ENCODE peak calls at places on chromosomes 12 and 14, in four cellular contexts. E is lower lobe of right lung; U is CD8-positive, alpha-beta memory T cell; Q is effector memory CD4-positive, alpha-beta T cell. M is an unnamed sample.

GRCh38 chr14:33542338-33543290 is 408.3 kb downstream of the EGLN3 start:
- DNase-seq in E (no peak), U (no peak), Q (no peak), M (no peak)

GRCh38 chr14:54253195-54253947 is 143.4 kb upstream of the CDKN3 start:
- DNase-seq in E (no peak), U (no peak), Q (no peak), M (no peak)

GRCh38 chr14:55074662-55075061 is 23.2 kb downstream of the MAPK1IP1L start:
- DNase-seq in E (no peak), U (no peak), Q (no peak), M (peak)

GRCh38 chr14:104427126-104427851 is 152.3 kb upstream of the C14orf180 start:
- DNase-seq in E (peak), U (no peak), Q (no peak), M (no peak)

GRCh38 chr12:52249041-52249461 is 16.0 kb downstream of the KRT7 start:
- DNase-seq in E (peak), U (no peak), Q (no peak), M (no peak)

GRCh38 chr14:28754209-28754985 is 12.2 kb upstream of the FOXG1 start:
- DNase-seq in E (no peak), U (no peak), Q (no peak), M (no peak)

GRCh38 chr14:54981698-54982097 is 45.2 kb downstream of the WDHD1 start:
- DNase-seq in E (no peak), U (no peak), Q (no peak), M (no peak)

GRCh38 chr12:25434493-25434892 is 118.6 kb downstream of the LMNTD1 start:
- DNase-seq in E (no peak), U (no peak), Q (no peak), M (no peak)

GRCh38 chr14:54794796-54795195 is 107.8 kb downstream of the GCH1 start:
- DNase-seq in E (no peak), U (no peak), Q (no peak), M (no peak)

GRCh38 chr12:92769124-92769901 is 66.5 kb downstream of the PLEKHG7 start:
- DNase-seq in E (no peak), U (no peak), Q (no peak), M (no peak)

GRCh38 chr12:47739959-47740358 is 14.7 kb upstream of the ENDOU start:
- DNase-seq in E (no peak), U (no peak), Q (no peak), M (no peak)

GRCh38 chr12:42325776-42326465 is at the start of the genes PPHLN1 and ZCRB1:
- DNase-seq in E (peak), U (peak), Q (peak), M (peak)

GRCh38 chr14:66680216-66680615 is 172.3 kb downstream of the GPHN start:
- DNase-seq in E (no peak), U (no peak), Q (no peak), M (no peak)

GRCh38 chr12:62250671-62251608 is 9.3 kb upstream of the USP15 start:
- DNase-seq in E (no peak), U (no peak), Q (no peak), M (no peak)

GRCh38 chr12:17148706-17149105 is 542.7 kb upstream of the LMO3 start:
- DNase-seq in E (no peak), U (no peak), Q (no peak), M (no peak)

GRCh38 chr12:26642361-26642760 is 190.6 kb downstream of the ITPR2 start:
- DNase-seq in E (no peak), U (no peak), Q (no peak), M (no peak)

GRCh38 chr14:88929656-88930436 is 105.4 kb downstream of the TTC8 start:
- DNase-seq in E (no peak), U (no peak), Q (no peak), M (peak)

GRCh38 chr12:123013185-123014095 is 33.0 kb downstream of the ARL6IP4 start:
- DNase-seq in E (no peak), U (no peak), Q (no peak), M (no peak)

GRCh38 chr12:109981311-109981710 is 14.9 kb downstream of the GIT2 start:
- DNase-seq in E (no peak), U (no peak), Q (peak), M (no peak)

GRCh38 chr14:57547131-57547530 is 53.5 kb upstream of the CCDC198 start:
- DNase-seq in E (no peak), U (no peak), Q (no peak), M (no peak)

GRCh38 chr12:53061404-53062010 is 11.6 kb downstream of the TNS2 start:
- DNase-seq in E (peak), U (no peak), Q (no peak), M (no peak)

GRCh38 chr14:66982247-66982646 is 207.0 kb upstream of the GARIN2 start:
- DNase-seq in E (no peak), U (no peak), Q (no peak), M (no peak)

GRCh38 chr14:68297871-68298468 is 478.4 kb downstream of the RAD51B start:
- DNase-seq in E (no peak), U (no peak), Q (no peak), M (peak)

GRCh38 chr12:128323526-128323925 is 56.6 kb downstream of the TMEM132C start:
- DNase-seq in E (no peak), U (no peak), Q (no peak), M (no peak)

GRCh38 chr12:91603060-91603459 is 420.4 kb upstream of the DCN start:
- DNase-seq in E (no peak), U (no peak), Q (no peak), M (no peak)

GRCh38 chr12:77979597-77980250 is 149.0 kb downstream of the NAV3 start:
- DNase-seq in E (no peak), U (no peak), Q (no peak), M (no peak)

GRCh38 chr12:77980782-77981181 is 150.1 kb downstream of the NAV3 start:
- DNase-seq in E (no peak), U (no peak), Q (no peak), M (no peak)

DNA sequence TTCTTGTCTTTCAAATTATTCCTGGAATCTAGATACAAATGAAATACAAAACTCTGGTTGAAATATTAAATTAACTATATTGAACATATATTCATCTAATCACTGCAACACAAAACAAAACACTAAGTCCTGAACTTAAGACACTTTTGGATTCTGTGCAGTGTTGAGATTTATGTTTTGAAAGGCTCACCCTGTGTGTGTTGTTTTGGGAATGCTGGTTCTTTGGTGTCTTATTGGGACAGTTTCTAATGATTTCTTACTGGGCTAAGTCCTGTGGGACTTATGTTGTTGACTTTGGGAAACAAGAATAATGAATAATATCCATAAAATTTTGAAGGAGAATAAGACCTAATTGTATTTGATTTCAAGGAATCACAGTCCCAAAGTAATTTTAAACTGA is 153.2 kb downstream of the NAV3 start:
- DNase-seq in E (no peak), U (no peak), Q (no peak), M (no peak)
- H3K4me3 ChIP-seq in E (no peak), U (no peak), Q (no peak), M (no peak)

GRCh38 chr12:7131502-7131866 is 1.3 kb downstream of the CLSTN3 start:
- DNase-seq in E (no peak), U (no peak), Q (peak), M (no peak)
- H3K4me3 ChIP-seq in E (peak), U (peak), Q (peak), M (peak)

DNA sequence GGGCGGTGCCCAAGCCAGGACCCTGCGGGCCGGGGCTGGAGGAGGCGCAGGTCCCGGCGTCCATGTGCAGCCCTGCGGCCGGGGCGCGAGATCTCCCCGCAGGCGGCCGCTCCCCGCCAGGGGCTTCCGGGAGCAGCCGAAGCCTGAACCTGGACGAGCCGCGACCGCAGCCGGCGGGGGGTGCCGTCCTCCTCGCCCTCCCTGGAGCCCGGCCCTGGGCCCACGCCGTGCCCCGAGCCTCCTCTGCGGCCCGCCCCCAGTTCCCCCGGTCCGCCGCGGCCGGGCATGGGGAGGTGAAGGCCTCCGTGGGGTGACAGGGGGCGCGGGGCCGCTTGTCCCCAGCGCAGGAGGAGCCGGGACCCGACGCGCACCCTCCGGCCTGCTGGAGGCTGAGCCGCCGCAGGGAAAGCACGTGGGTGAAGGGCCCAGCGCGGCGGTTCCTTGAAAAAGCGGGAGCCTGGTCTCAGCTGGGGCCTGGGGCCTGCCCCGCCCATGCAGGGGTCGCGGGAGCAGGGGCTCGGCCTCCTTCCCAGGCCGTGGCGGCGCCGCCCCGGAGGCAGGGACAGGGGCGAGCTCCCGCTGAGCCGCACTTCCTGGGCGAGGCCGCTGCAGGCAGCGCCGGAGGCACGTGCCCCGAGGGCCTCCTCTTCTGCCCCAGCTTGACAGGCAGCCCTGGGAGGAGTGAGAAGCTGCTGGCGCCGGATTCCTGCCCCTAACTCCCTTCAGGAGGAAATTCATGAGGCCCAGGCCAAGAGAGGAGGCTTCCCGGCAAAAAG is 55.6 kb upstream of the PPP2R5C start:
- DNase-seq in E (peak), U (peak), Q (peak), M (no peak)
- H3K4me3 ChIP-seq in E (peak), U (no peak), Q (peak), M (peak)

DNA sequence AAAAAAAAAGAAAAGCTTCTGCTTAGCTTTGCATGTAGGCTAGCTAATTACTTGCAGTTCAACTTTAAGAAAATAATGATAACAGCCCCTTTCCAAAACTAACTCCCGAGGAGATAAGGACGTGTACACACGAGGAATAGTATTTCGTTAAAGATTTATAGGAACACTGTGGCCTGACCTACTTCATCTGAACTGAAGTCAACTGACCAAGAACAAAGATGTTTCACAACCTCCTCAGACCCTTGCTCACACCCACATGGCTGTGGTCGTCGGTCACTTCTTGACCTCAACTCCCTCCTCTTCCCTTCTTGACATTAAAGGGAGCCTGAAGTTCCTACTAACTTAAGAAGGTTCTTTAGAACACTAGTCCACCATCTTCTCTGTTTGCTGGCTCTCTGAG is 25.3 kb upstream of the FAM181A start:
- DNase-seq in E (no peak), U (no peak), Q (no peak), M (no peak)
- H3K4me3 ChIP-seq in E (no peak), U (no peak), Q (no peak), M (no peak)

GRCh38 chr12:29796823-29797263 is 13.1 kb upstream of the TMTC1 start:
- DNase-seq in E (no peak), U (no peak), Q (no peak), M (no peak)
- H3K4me3 ChIP-seq in E (no peak), U (no peak), Q (no peak), M (no peak)

GRCh38 chr12:7629465-7629864 is 36.2 kb downstream of the APOBEC1 start:
- DNase-seq in E (no peak), U (no peak), Q (no peak), M (no peak)
- H3K4me3 ChIP-seq in E (no peak), U (no peak), Q (no peak), M (no peak)

GRCh38 chr14:81534510-81535074 is 939 bp upstream of the SEL1L start:
- DNase-seq in E (no peak), U (no peak), Q (no peak), M (no peak)
- H3K4me3 ChIP-seq in E (peak), U (peak), Q (no peak), M (no peak)

M was measured in H1.